ENCODE peak calls at places on chromosome 15, in five cellular contexts. O, S, K, Y and I are unnamed samples.

GRCh38 chr15:40930430-40931299 is 1.5 kb downstream of the DLL4 start:
- DNase-seq in O (peak), S (peak), K (no peak), Y (no peak), I (peak)

GRCh38 chr15:66772967-66773873 is 71.2 kb downstream of the SMAD6 start:
- DNase-seq in O (no peak), S (peak), K (no peak), Y (no peak), I (peak)

GRCh38 chr15:46900992-46901391 is 816.3 kb upstream of the SEMA6D start:
- DNase-seq in O (no peak), S (no peak), K (no peak), Y (no peak), I (no peak)

GRCh38 chr15:29835301-29835700 is 13.0 kb upstream of the TJP1 start:
- DNase-seq in O (peak), S (no peak), K (no peak), Y (no peak), I (no peak)

GRCh38 chr15:67188551-67189218 is 65.8 kb downstream of the AAGAB start:
- DNase-seq in O (no peak), S (no peak), K (no peak), Y (peak), I (no peak)

GRCh38 chr15:56795400-56795983 is 62.2 kb upstream of the ZNF280D start:
- DNase-seq in O (no peak), S (no peak), K (no peak), Y (no peak), I (no peak)

GRCh38 chr15:79923068-79923514 is 26.3 kb upstream of the MTHFS start:
- DNase-seq in O (peak), S (peak), K (peak), Y (peak), I (peak)

GRCh38 chr15:45378149-45378912 is at the start of gene GATM:
- DNase-seq in O (peak), S (peak), K (peak), Y (peak), I (peak)

GRCh38 chr15:39251413-39252197 is 329.3 kb upstream of the THBS1 start:
- DNase-seq in O (no peak), S (no peak), K (no peak), Y (no peak), I (no peak)

GRCh38 chr15:73030280-73030679 is 22.0 kb upstream of the NEO1 start:
- DNase-seq in O (no peak), S (no peak), K (no peak), Y (no peak), I (no peak)

GRCh38 chr15:88179562-88179961 is 77.0 kb downstream of the NTRK3 start:
- DNase-seq in O (no peak), S (no peak), K (no peak), Y (no peak), I (no peak)

GRCh38 chr15:75530169-75530568 is 48.9 kb downstream of the PTPN9 start:
- DNase-seq in O (no peak), S (no peak), K (no peak), Y (no peak), I (no peak)

GRCh38 chr15:48177875-48178611 is at the start of gene MYEF2:
- DNase-seq in O (peak), S (peak), K (peak), Y (peak), I (peak)

GRCh38 chr15:81567924-81568323 is 193.9 kb upstream of the TMC3 start:
- DNase-seq in O (no peak), S (no peak), K (no peak), Y (no peak), I (no peak)

GRCh38 chr15:82900511-82900910 is 52.0 kb downstream of the HOMER2 start:
- DNase-seq in O (no peak), S (no peak), K (no peak), Y (no peak), I (no peak)

GRCh38 chr15:69148465-69148864 is 12.0 kb upstream of the GLCE start:
- DNase-seq in O (no peak), S (no peak), K (no peak), Y (no peak), I (no peak)

GRCh38 chr15:32870240-32871033 is 152.6 kb downstream of the GREM1 start:
- DNase-seq in O (peak), S (no peak), K (no peak), Y (peak), I (peak)

GRCh38 chr15:57286446-57287127 is 89.7 kb upstream of the CGNL1 start:
- DNase-seq in O (no peak), S (no peak), K (no peak), Y (no peak), I (no peak)

GRCh38 chr15:69478259-69478687 is 25.7 kb downstream of the RPLP1 start:
- DNase-seq in O (peak), S (peak), K (peak), Y (peak), I (peak)

GRCh38 chr15:64502537-64502936 is 42.2 kb downstream of the ZNF609 start:
- DNase-seq in O (no peak), S (no peak), K (no peak), Y (peak), I (no peak)

GRCh38 chr15:70347766-70348558 is 250.2 kb upstream of the TLE3 start:
- DNase-seq in O (no peak), S (no peak), K (no peak), Y (no peak), I (no peak)

GRCh38 chr15:77060560-77060959 is 10.3 kb downstream of the TSPAN3 start:
- DNase-seq in O (no peak), S (no peak), K (no peak), Y (peak), I (no peak)

GRCh38 chr15:80588801-80589200 is 106.3 kb upstream of the ABHD17C start:
- DNase-seq in O (peak), S (no peak), K (no peak), Y (peak), I (no peak)

GRCh38 chr15:69795601-69796000 is 302.1 kb downstream of the TLE3 start:
- DNase-seq in O (no peak), S (no peak), K (no peak), Y (no peak), I (no peak)

GRCh38 chr15:67824157-67824899 is 981 bp upstream of the SKOR1 start:
- DNase-seq in O (no peak), S (peak), K (no peak), Y (no peak), I (no peak)

GRCh38 chr15:57922780-57923179 is 142.7 kb downstream of the ALDH1A2 start:
- DNase-seq in O (peak), S (no peak), K (no peak), Y (peak), I (peak)

GRCh38 chr15:93037341-93038063 is 51.5 kb downstream of the RGMA start:
- DNase-seq in O (no peak), S (peak), K (no peak), Y (peak), I (no peak)

GRCh38 chr15:60814855-60815254 is 335.9 kb upstream of the ICE2 start:
- DNase-seq in O (no peak), S (no peak), K (no peak), Y (no peak), I (no peak)

GRCh38 chr15:35522061-35522460 is 23.9 kb downstream of the DPH6 start:
- DNase-seq in O (peak), S (no peak), K (no peak), Y (peak), I (no peak)

GRCh38 chr15:95581595-95581994 is 748.9 kb upstream of the NR2F2 start:
- DNase-seq in O (no peak), S (no peak), K (no peak), Y (no peak), I (no peak)

GRCh38 chr15:45638641-45639040 is 3.8 kb downstream of the SQOR start:
- DNase-seq in O (peak), S (no peak), K (no peak), Y (peak), I (no peak)

GRCh38 chr15:60854858-60855568 is 374.1 kb downstream of the RORA start:
- DNase-seq in O (no peak), S (no peak), K (no peak), Y (peak), I (no peak)

GRCh38 chr15:60421544-60421943 is 23.8 kb upstream of the ANXA2 start:
- DNase-seq in O (peak), S (no peak), K (no peak), Y (peak), I (no peak)

GRCh38 chr15:75109021-75109690 is 85.8 kb downstream of the PPCDC start:
- DNase-seq in O (no peak), S (no peak), K (no peak), Y (no peak), I (no peak)

GRCh38 chr15:40239671-40240618 is 1.1 kb downstream of the PAK6 start:
- DNase-seq in O (peak), S (peak), K (no peak), Y (no peak), I (no peak)

GRCh38 chr15:78049691-78050440 is 27.6 kb downstream of the TBC1D2B start:
- DNase-seq in O (peak), S (no peak), K (no peak), Y (peak), I (no peak)

GRCh38 chr15:68227806-68228142 is 1.8 kb downstream of the CLN6 start:
- DNase-seq in O (no peak), S (no peak), K (no peak), Y (no peak), I (no peak)